ENCODE peak calls at places on chromosomes 3 and 15, in four cellular contexts. Q is HepG2, P is H1, A is GM12878. H is an unnamed sample.

GRCh38 chr3:186283096-186283495 is 78.9 kb downstream of the DGKG start:
- DNase-seq in P (no peak), Q (no peak), A (no peak), H (no peak)

GRCh38 chr15:88385078-88385700 is 82.0 kb downstream of the MRPL46 start:
- DNase-seq in A (no peak), P (no peak), Q (no peak), H (no peak)

GRCh38 chr3:173770796-173771573 is 373.4 kb downstream of the NLGN1 start:
- DNase-seq in Q (no peak), P (no peak), A (no peak), H (no peak)

GRCh38 chr3:127610105-127610504 is 11.9 kb downstream of the MCM2 start:
- DNase-seq in A (no peak), Q (no peak), P (no peak), H (no peak)

GRCh38 chr3:119580148-119580760 is 962 bp downstream of the ADPRH start:
- DNase-seq in Q (no peak), A (no peak), P (no peak), H (no peak)

GRCh38 chr3:45026038-45026437 is at the start of gene CLEC3B:
- DNase-seq in P (no peak), Q (no peak), A (no peak), H (no peak)

GRCh38 chr3:11641683-11642407 is 1.9 kb downstream of the VGLL4 start:
- DNase-seq in Q (no peak), P (no peak), A (no peak), H (no peak)

GRCh38 chr15:66578286-66578875 is 12.6 kb upstream of the LCTL start:
- DNase-seq in P (no peak), Q (no peak), A (no peak), H (no peak)

GRCh38 chr15:29116970-29117700 is 152.5 kb downstream of the NSMCE3 start:
- DNase-seq in P (no peak), Q (no peak), A (no peak), H (no peak)

GRCh38 chr15:75857886-75858285 is 14.6 kb downstream of the UBE2Q2 start:
- DNase-seq in Q (no peak), P (no peak), A (no peak), H (no peak)

GRCh38 chr3:28940530-28940929 is 340.3 kb upstream of the RBMS3 start:
- DNase-seq in Q (no peak), A (peak; percentile 33), P (no peak), H (no peak)

GRCh38 chr3:12300137-12300536 is 11.3 kb downstream of the PPARG start:
- DNase-seq in Q (no peak), P (no peak), A (no peak), H (no peak)

GRCh38 chr3:8492744-8493511 is 8.7 kb upstream of the LMCD1 start:
- DNase-seq in A (no peak), Q (no peak), P (no peak), H (no peak)

GRCh38 chr3:138465927-138466326 is 31.5 kb downstream of the ESYT3 start:
- DNase-seq in P (no peak), A (no peak), Q (no peak), H (no peak)

GRCh38 chr15:77031376-77032050 is 36.6 kb downstream of the PSTPIP1 start:
- DNase-seq in Q (peak; percentile 49), P (no peak), A (no peak), H (no peak)

GRCh38 chr3:17905996-17906395 is 163.6 kb upstream of the TBC1D5 start:
- DNase-seq in Q (no peak), P (no peak), A (no peak), H (no peak)

GRCh38 chr3:11367116-11367781 is 95.1 kb downstream of the ATG7 start:
- DNase-seq in P (no peak), A (no peak), Q (peak; percentile 34), H (no peak)

GRCh38 chr3:188026191-188026968 is 127.6 kb upstream of the LPP start:
- DNase-seq in A (no peak), Q (peak; percentile 83), P (no peak), H (no peak)

GRCh38 chr3:60153221-60153999 is 1097.8 kb downstream of the FHIT start:
- DNase-seq in P (no peak), A (no peak), Q (no peak), H (no peak)

GRCh38 chr15:39400821-39401550 is 179.9 kb upstream of the THBS1 start:
- DNase-seq in A (no peak), Q (no peak), P (no peak), H (no peak)

GRCh38 chr15:69170597-69170996 is 10.2 kb downstream of the GLCE start:
- DNase-seq in Q (no peak), P (no peak), A (no peak), H (no peak)

GRCh38 chr3:115272036-115272824 is 125.1 kb upstream of the ZBTB20 start:
- DNase-seq in Q (no peak), A (no peak), P (no peak), H (no peak)

GRCh38 chr3:172257638-172258400 is 190.4 kb downstream of the GHSR start:
- DNase-seq in A (no peak), Q (peak; percentile 35), P (no peak), H (no peak)

GRCh38 chr3:152241142-152242067 is 27.3 kb upstream of the MBNL1 start:
- DNase-seq in A (no peak), P (no peak), Q (no peak), H (no peak)

GRCh38 chr15:82850242-82850591 is 40.8 kb downstream of the WHAMM start:
- DNase-seq in Q (no peak), P (no peak), A (no peak), H (no peak)

GRCh38 chr3:13217736-13218540 is 144.7 kb upstream of the IQSEC1 start:
- DNase-seq in Q (peak; percentile 50), A (no peak), P (peak; percentile 21), H (peak; percentile 15)

GRCh38 chr3:61612211-61612995 is 51.0 kb downstream of the PTPRG start:
- DNase-seq in A (no peak), Q (no peak), P (no peak), H (no peak)

GRCh38 chr15:58588096-58588495 is 156.3 kb downstream of the LIPC start:
- DNase-seq in P (no peak), Q (no peak), A (no peak), H (no peak)
- H3K4me1 ChIP-seq in P (no peaks in the 10 kb centered on the region), Q (no peaks in the 10 kb centered on the region), A (peaks cover 24% of the 10 kb centered on the region), H (no peaks in the 10 kb centered on the region)

GRCh38 chr3:123388050-123388449 is 60.8 kb downstream of the ADCY5 start:
- DNase-seq in P (no peak), Q (no peak), A (no peak), H (no peak)

GRCh38 chr3:123386477-123387040 is 62.3 kb downstream of the ADCY5 start:
- DNase-seq in P (no peak), A (no peak), Q (no peak), H (no peak)

GRCh38 chr3:123388811-123389210 is 60.1 kb downstream of the ADCY5 start:
- DNase-seq in P (no peak), A (no peak), Q (no peak), H (no peak)

GRCh38 chr3:123390865-123391613 is 57.9 kb downstream of the ADCY5 start:
- DNase-seq in A (no peak), P (no peak), Q (no peak), H (no peak)

DNA sequence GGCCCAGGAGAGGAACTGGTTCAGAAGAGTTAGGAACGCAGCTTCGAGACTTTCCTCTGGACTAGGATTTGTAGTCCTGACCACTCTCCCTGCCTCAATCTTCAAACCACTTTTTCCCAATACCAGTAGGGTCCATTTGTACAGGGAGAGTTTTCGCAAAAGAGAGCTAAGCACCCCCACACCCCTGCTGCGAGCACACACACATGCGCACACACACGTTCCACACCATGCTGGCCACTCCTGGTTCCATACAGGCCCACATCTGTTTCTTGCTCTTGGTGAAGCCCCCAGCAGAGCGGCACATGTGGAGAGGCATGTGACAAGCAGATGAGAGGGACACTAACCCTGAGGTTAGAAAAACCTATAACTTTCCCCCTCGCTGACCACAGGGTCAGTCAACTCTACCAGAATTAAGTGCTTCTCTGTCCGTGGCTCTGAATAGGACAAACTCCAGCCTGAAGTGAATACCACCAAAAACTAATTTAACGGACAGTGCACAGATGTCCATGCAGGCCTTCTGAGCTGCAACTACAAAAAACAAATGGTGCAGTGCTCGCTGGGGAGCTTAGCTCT is 59.5 kb downstream of the ADCY5 start:
- DNase-seq in A (no peak), Q (no peak), P (no peak), H (no peak)
- TF ChIP-seq SUZ12 in A (no peak), Q (no peak), P (no peak), H (no peak)

DNA sequence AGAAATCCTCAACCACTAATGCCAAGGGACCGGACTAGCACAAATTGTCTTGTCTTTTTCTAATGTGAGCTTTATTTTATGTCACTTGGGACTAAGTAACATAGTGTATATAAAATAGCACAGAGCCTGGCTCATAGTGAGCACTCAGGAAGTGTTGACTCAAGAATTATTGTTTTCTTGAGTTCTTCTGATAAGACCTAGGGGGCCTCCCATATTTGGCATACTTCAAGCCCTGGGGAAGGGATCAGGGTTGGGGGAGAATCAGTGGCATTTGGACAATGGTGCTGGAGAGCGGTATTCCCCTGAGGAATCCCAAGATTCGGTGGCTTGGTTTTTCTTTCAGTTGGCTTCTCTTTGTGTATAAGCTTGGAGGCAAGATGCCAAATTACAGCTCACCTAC is 19.4 kb downstream of the ZNF80 start:
- DNase-seq in P (no peak), Q (no peak), A (no peak), H (no peak)
- H3K4me1 ChIP-seq in P (peaks cover 4% of the 10 kb centered on the region), Q (no peaks in the 10 kb centered on the region), A (peaks cover 14% of the 10 kb centered on the region), H (peaks cover 3% of the 10 kb centered on the region)

GRCh38 chr15:40879609-40880008 is 5.6 kb upstream of the RHOV start:
- DNase-seq in Q (no peak), A (no peak), P (no peak), H (no peak)
- TF ChIP-seq SUZ12 in Q (no peak), A (no peak), P (no peak), H (no peak)

GRCh38 chr3:126466886-126467610 is 8.6 kb downstream of the ZXDC start:
- DNase-seq in Q (no peak), A (no peak), P (no peak), H (no peak)
- H3K4me1 ChIP-seq in Q (peaks cover 68% of the 10 kb centered on the region), A (no peaks in the 10 kb centered on the region), P (no peaks in the 10 kb centered on the region), H (peaks cover under 1% of the 10 kb centered on the region)

DNA sequence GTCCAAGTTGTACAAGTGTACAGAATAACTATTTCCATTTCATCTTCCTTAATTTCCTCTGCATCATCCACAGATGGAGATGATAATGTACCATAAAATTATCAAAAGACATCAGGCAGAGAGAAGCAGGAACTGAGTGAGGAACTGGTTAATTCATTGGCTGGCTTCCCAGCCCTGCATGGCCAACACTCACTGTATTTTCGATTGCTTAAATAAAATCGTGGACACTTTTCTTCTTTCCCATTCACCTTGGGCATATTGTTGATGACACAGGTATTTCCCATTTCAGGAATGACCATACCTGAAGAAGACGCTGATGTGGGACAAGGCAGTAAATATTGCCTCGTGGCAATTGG is 144.2 kb upstream of the ABHD17C start:
- DNase-seq in Q (no peak), P (no peak), A (no peak), H (no peak)
- TF ChIP-seq SUZ12 in Q (no peak), P (no peak), A (no peak), H (no peak)

GRCh38 chr3:112093180-112093522 is 7.0 kb downstream of the C3orf52 start:
- DNase-seq in Q (no peak), P (no peak), A (no peak), H (no peak)
- H3K4me1 ChIP-seq in Q (peaks cover 16% of the 10 kb centered on the region), P (peaks cover 3% of the 10 kb centered on the region), A (peaks cover 11% of the 10 kb centered on the region), H (peaks cover 3% of the 10 kb centered on the region)

DNA sequence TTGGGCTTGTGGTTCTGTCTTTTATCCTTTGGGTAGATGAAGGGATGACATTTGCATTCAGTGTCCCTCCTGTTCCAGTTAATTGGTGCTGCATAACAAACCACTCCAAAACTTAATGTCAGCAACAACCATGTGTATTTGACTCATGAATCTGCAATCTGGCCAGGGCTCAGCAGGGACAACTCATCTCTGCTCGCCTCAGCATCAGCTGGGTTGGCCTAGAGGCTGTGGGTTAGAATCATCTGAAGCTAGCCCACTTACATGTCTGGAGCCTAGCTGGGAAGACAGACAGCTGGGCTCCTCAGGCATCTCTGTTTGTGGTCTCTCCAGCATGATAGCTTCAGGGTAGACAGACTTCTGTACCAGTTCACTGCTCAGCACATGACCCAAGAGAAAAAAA is 92.0 kb downstream of the TMEM108 start:
- DNase-seq in A (no peak), Q (no peak), P (no peak), H (no peak)
- TF ChIP-seq SUZ12 in A (no peak), Q (no peak), P (no peak), H (no peak)